ENCODE peak calls at places on chromosomes 6 and 20, in ten cellular contexts. F is right atrium auricular region, X is A549, A is psoas muscle, D is endothelial cell, I is neural crest cell, M is right lobe of liver, C is brain microvascular endothelial cell, Y is AG10803, G is GM10248. R is an unnamed sample.

GRCh38 chr6:144214029-144214428 is 63.7 kb downstream of the STX11 start:
- DNase-seq in F (no peak), X (no peak), A (no peak), D (no peak), I (no peak), M (no peak), C (no peak), Y (no peak), G (no peak), R (no peak)

GRCh38 chr20:47146703-47147102 is 209.8 kb downstream of the ZMYND8 start:
- DNase-seq in F (no peak), X (no peak), A (no peak), D (no peak), I (no peak), M (no peak), C (peak), Y (peak), G (no peak), R (peak)

GRCh38 chr6:166697113-166697512 is 70.1 kb upstream of the RPS6KA2 start:
- DNase-seq in F (no peak), X (no peak), A (no peak), D (no peak), I (no peak), M (no peak), C (no peak), Y (no peak), G (no peak), R (no peak)

GRCh38 chr6:125357515-125358256 is 55.9 kb upstream of the HDDC2 start:
- DNase-seq in F (no peak), X (no peak), A (no peak), D (no peak), I (peak), M (no peak), C (peak), Y (no peak), G (peak), R (no peak)

GRCh38 chr20:58753267-58753928 is 60.8 kb downstream of the NPEPL1 start:
- DNase-seq in F (peak), X (no peak), A (no peak), D (no peak), I (no peak), M (no peak), C (no peak), Y (no peak), G (no peak), R (no peak)

GRCh38 chr20:62739581-62740285 is 31.1 kb downstream of the NTSR1 start:
- DNase-seq in F (peak), X (no peak), A (no peak), D (no peak), I (no peak), M (no peak), C (no peak), Y (peak), G (no peak), R (no peak)

GRCh38 chr20:48763183-48764030 is 64.4 kb downstream of the PREX1 start:
- DNase-seq in F (no peak), X (no peak), A (no peak), D (peak), I (peak), M (no peak), C (no peak), Y (no peak), G (no peak), R (no peak)

GRCh38 chr6:151054304-151054703 is 185.5 kb upstream of the AKAP12 start:
- DNase-seq in F (peak), X (no peak), A (no peak), D (no peak), I (no peak), M (no peak), C (peak), Y (no peak), G (no peak), R (no peak)

GRCh38 chr6:26044140-26045045 is 42.8 kb upstream of the HFE start:
- DNase-seq in F (peak), X (peak), A (no peak), D (no peak), I (no peak), M (peak), C (peak), Y (peak), G (no peak), R (no peak)

GRCh38 chr6:85887467-85887866 is 244.8 kb upstream of the SYNCRIP start:
- DNase-seq in F (no peak), X (no peak), A (no peak), D (no peak), I (no peak), M (no peak), C (no peak), Y (no peak), G (no peak), R (no peak)

GRCh38 chr6:142322066-142322465 is 20.3 kb downstream of the ADGRG6 start:
- DNase-seq in F (no peak), X (no peak), A (no peak), D (no peak), I (no peak), M (no peak), C (no peak), Y (no peak), G (no peak), R (no peak)

GRCh38 chr6:158653577-158654354 is 3.9 kb downstream of the SYTL3 start:
- DNase-seq in F (peak), X (no peak), A (no peak), D (no peak), I (no peak), M (peak), C (no peak), Y (peak), G (peak), R (no peak)

GRCh38 chr6:96809119-96809518 is 28.2 kb downstream of the GPR63 start:
- DNase-seq in F (no peak), X (no peak), A (no peak), D (no peak), I (no peak), M (no peak), C (peak), Y (no peak), G (no peak), R (no peak)

GRCh38 chr20:63696311-63696627 is 183 bp upstream of the TNFRSF6B start:
- DNase-seq in F (no peak), X (no peak), A (no peak), D (no peak), I (no peak), M (peak), C (no peak), Y (no peak), G (no peak), R (no peak)

GRCh38 chr20:10902836-10903410 is 229.1 kb upstream of the JAG1 start:
- DNase-seq in F (no peak), X (no peak), A (no peak), D (no peak), I (no peak), M (no peak), C (no peak), Y (peak), G (no peak), R (no peak)

GRCh38 chr20:50478162-50479036 is 31.8 kb upstream of the PTPN1 start:
- DNase-seq in F (peak), X (peak), A (peak), D (peak), I (peak), M (peak), C (peak), Y (peak), G (peak), R (no peak)

GRCh38 chr6:95216560-95216959 is 360.8 kb upstream of the MANEA start:
- DNase-seq in F (no peak), X (no peak), A (no peak), D (no peak), I (no peak), M (no peak), C (no peak), Y (no peak), G (no peak), R (no peak)

GRCh38 chr6:151592449-151593169 is 98.8 kb downstream of the CCDC170 start:
- DNase-seq in F (no peak), X (no peak), A (no peak), D (no peak), I (no peak), M (no peak), C (no peak), Y (no peak), G (no peak), R (no peak)

GRCh38 chr6:131065112-131065823 is 2.2 kb upstream of the EPB41L2 start:
- DNase-seq in F (no peak), X (no peak), A (no peak), D (no peak), I (no peak), M (no peak), C (no peak), Y (no peak), G (no peak), R (no peak)

DNA sequence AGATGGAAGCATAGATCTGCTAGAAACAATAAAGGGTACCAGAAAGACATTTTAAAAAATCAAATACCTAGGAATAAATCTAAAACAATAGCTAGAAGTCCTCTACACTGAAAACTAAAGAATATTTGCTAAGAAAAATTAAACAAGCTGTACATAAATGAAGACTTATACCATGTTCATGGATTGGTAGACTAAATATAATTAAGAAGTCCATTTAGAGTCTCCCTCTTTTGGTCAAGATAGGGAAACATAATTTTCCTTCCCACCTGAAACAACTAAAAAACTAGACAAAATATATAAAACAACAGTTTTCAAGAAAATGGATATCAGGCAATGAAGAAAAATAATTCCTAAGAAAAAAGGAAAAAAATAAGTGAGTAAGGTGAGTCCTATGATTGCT is 120.0 kb upstream of the TAB2 start:
- DNase-seq in F (no peak), X (no peak), A (no peak), D (no peak), I (no peak), M (no peak), C (no peak), Y (no peak), G (no peak), R (no peak)
- TF ChIP-seq CTCF in F (no peak), X (no peak), A (no peak), D (no peak), I (no peak), M (no peak), C (no peak), Y (no peak), G (no peak), R (no peak)

GRCh38 chr6:33490198-33490597 is 35.8 kb downstream of the ZBTB9 start:
- DNase-seq in F (no peak), X (peak), A (no peak), D (no peak), I (no peak), M (no peak), C (no peak), Y (no peak), G (no peak), R (no peak)
- TF ChIP-seq CTCF in F (no peak), X (no peak), A (no peak), D (no peak), I (no peak), M (no peak), C (no peak), Y (no peak), G (no peak), R (no peak)

GRCh38 chr20:9660236-9660868 is 146.0 kb downstream of the LAMP5 start:
- DNase-seq in F (no peak), X (peak), A (no peak), D (peak), I (peak), M (no peak), C (no peak), Y (peak), G (no peak), R (no peak)
- TF ChIP-seq CTCF in F (no peak), X (no peak), A (no peak), D (no peak), I (no peak), M (no peak), C (no peak), Y (no peak), G (no peak), R (no peak)

GRCh38 chr20:38724603-38725457 is 544 bp downstream of the SLC32A1 start:
- DNase-seq in F (no peak), X (no peak), A (no peak), D (peak), I (no peak), M (no peak), C (no peak), Y (no peak), G (peak), R (no peak)
- TF ChIP-seq CTCF in F (no peak), X (no peak), A (no peak), D (no peak), I (no peak), M (no peak), C (peak), Y (no peak), G (no peak), R (no peak)

GRCh38 chr20:17541996-17542395 is 10.8 kb upstream of the BFSP1 start:
- DNase-seq in F (no peak), X (no peak), A (no peak), D (no peak), I (no peak), M (no peak), C (peak), Y (peak), G (no peak), R (no peak)
- TF ChIP-seq CTCF in F (no peak), X (no peak), A (no peak), D (no peak), I (no peak), M (no peak), C (no peak), Y (peak), G (no peak), R (no peak)

DNA sequence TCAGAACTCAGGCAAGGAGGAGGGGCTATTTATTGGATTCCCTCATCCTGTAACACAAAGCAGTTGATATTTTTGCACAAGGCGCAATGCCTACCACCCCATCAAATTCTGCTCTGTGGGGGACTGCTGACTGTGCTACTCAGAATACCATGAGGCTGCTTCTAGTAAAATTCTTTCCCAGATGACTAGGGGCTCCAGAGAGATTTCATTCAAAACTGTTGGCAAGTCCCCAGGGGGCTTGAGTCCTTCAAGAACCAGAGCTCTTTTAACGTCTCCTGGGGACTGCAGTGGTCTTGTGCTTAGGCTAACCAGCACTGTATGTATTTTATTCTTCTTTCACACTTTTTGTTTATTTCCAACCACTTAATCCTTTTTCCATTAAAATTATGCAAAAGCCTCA is 365.9 kb upstream of the AGPAT4 start:
- DNase-seq in F (no peak), X (no peak), A (no peak), D (no peak), I (no peak), M (no peak), C (no peak), Y (no peak), G (no peak), R (no peak)
- TF ChIP-seq CTCF in F (no peak), X (no peak), A (no peak), D (no peak), I (no peak), M (no peak), C (no peak), Y (no peak), G (no peak), R (no peak)

GRCh38 chr6:129621252-129621651 is 88.7 kb downstream of the ARHGAP18 start:
- DNase-seq in F (no peak), X (peak), A (no peak), D (peak), I (no peak), M (no peak), C (no peak), Y (no peak), G (no peak), R (no peak)
- TF ChIP-seq CTCF in F (peak), X (no peak), A (peak), D (peak), I (peak), M (peak), C (peak), Y (peak), G (peak), R (no peak)

GRCh38 chr6:32127717-32128592 is at the start of gene ATF6B:
- DNase-seq in F (peak), X (peak), A (peak), D (peak), I (peak), M (peak), C (peak), Y (peak), G (peak), R (peak)
- TF ChIP-seq CTCF in F (no peak), X (no peak), A (no peak), D (no peak), I (no peak), M (no peak), C (no peak), Y (no peak), G (no peak), R (no peak)

DNA sequence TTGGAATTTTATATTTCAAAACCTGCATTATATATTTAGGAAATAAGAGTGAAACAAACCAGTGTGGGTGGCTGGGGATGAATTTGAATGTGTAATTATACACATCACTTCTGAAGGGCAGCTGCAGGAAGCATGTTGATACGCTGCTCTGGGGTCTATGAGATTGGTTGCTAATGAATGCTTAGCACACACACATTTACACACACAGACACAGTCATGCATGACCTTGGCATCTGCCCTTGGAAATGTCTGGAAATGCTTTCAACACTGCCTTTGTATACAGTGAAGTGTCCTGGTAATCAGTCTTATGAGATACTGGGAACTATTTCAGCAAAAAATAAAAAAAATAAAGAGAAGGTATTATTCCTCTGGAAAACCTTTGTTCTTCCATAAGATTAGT is 83.4 kb downstream of the ELOVL4 start:
- DNase-seq in F (no peak), X (no peak), A (no peak), D (no peak), I (no peak), M (no peak), C (no peak), Y (no peak), G (no peak), R (no peak)
- TF ChIP-seq CTCF in F (no peak), X (no peak), A (no peak), D (no peak), I (no peak), M (no peak), C (no peak), Y (no peak), G (no peak), R (no peak)

GRCh38 chr20:61353996-61354390 is 101.9 kb downstream of the CDH4 start:
- DNase-seq in F (no peak), X (no peak), A (no peak), D (no peak), I (no peak), M (no peak), C (no peak), Y (no peak), G (no peak), R (no peak)

GRCh38 chr20:61352381-61353260 is 100.6 kb downstream of the CDH4 start:
- DNase-seq in F (no peak), X (no peak), A (no peak), D (no peak), I (no peak), M (no peak), C (no peak), Y (no peak), G (no peak), R (no peak)

GRCh38 chr20:61349447-61350165 is 97.5 kb downstream of the CDH4 start:
- DNase-seq in F (no peak), X (no peak), A (no peak), D (no peak), I (no peak), M (no peak), C (no peak), Y (no peak), G (no peak), R (no peak)

GRCh38 chr20:61353261-61353995 is 101.4 kb downstream of the CDH4 start:
- DNase-seq in F (no peak), X (no peak), A (no peak), D (no peak), I (no peak), M (no peak), C (no peak), Y (peak), G (no peak), R (no peak)

GRCh38 chr20:61350500-61351250 is 98.6 kb downstream of the CDH4 start:
- DNase-seq in F (no peak), X (no peak), A (no peak), D (no peak), I (peak), M (no peak), C (no peak), Y (no peak), G (no peak), R (no peak)
- TF ChIP-seq CTCF in F (no peak), X (no peak), A (no peak), D (no peak), I (no peak), M (no peak), C (peak), Y (no peak), G (no peak), R (no peak)

R was measured in AG09319.